ENCODE peak calls at places on chromosomes 16 and 17, in seven cellular contexts. One of them, this sample, is unnamed.

GRCh38 chr17:80959330-80960036 is 32.2 kb upstream of the CHMP6 start:
- ATAC-seq in heart left ventricle: peak; percentile 96
- ATAC-seq in effector memory CD8-positive, alpha-beta T cell: no peak
- ATAC-seq in Panc1: peak; percentile 46
- ATAC-seq in activated naive CD8-positive, alpha-beta T cell treated with anti-CD3 and anti-CD28 coated beads, Interleukin-2, amount 50 U/mL, for 24 hours: no peak
- ATAC-seq in activated CD4-positive, CD25-positive, alpha-beta regulatory T cell treated with anti-CD3 and anti-CD28 coated beads, Interleukin-2, amount 50 U/mL, for 24 hours: no peak
- ATAC-seq in mucosa of descending colon: peak; percentile 68
- ATAC-seq in this sample: peak; percentile 91

GRCh38 chr17:17884281-17885028 is 47.7 kb upstream of the SREBF1 start:
- ATAC-seq in heart left ventricle: no peak
- ATAC-seq in activated naive CD8-positive, alpha-beta T cell treated with anti-CD3 and anti-CD28 coated beads, Interleukin-2, amount 50 U/mL, for 24 hours: no peak
- ATAC-seq in activated CD4-positive, CD25-positive, alpha-beta regulatory T cell treated with anti-CD3 and anti-CD28 coated beads, Interleukin-2, amount 50 U/mL, for 24 hours: no peak
- ATAC-seq in mucosa of descending colon: no peak
- ATAC-seq in Panc1: no peak
- ATAC-seq in effector memory CD8-positive, alpha-beta T cell: no peak
- ATAC-seq in this sample: no peak

GRCh38 chr16:75044800-75045361 is 46.1 kb downstream of the ZNRF1 start:
- ATAC-seq in heart left ventricle: peak; percentile 83
- ATAC-seq in activated CD4-positive, CD25-positive, alpha-beta regulatory T cell treated with anti-CD3 and anti-CD28 coated beads, Interleukin-2, amount 50 U/mL, for 24 hours: no peak
- ATAC-seq in effector memory CD8-positive, alpha-beta T cell: no peak
- ATAC-seq in activated naive CD8-positive, alpha-beta T cell treated with anti-CD3 and anti-CD28 coated beads, Interleukin-2, amount 50 U/mL, for 24 hours: no peak
- ATAC-seq in Panc1: peak; percentile 71
- ATAC-seq in mucosa of descending colon: peak; percentile 22
- ATAC-seq in this sample: no peak

GRCh38 chr17:43766413-43767052 is 7.9 kb upstream of the SOST start:
- ATAC-seq in effector memory CD8-positive, alpha-beta T cell: no peak
- ATAC-seq in Panc1: peak; percentile 66
- ATAC-seq in activated naive CD8-positive, alpha-beta T cell treated with anti-CD3 and anti-CD28 coated beads, Interleukin-2, amount 50 U/mL, for 24 hours: no peak
- ATAC-seq in mucosa of descending colon: no peak
- ATAC-seq in heart left ventricle: no peak
- ATAC-seq in activated CD4-positive, CD25-positive, alpha-beta regulatory T cell treated with anti-CD3 and anti-CD28 coated beads, Interleukin-2, amount 50 U/mL, for 24 hours: no peak
- ATAC-seq in this sample: peak; percentile 64

GRCh38 chr17:19928299-19928698 is 49.3 kb downstream of the AKAP10 start:
- ATAC-seq in activated naive CD8-positive, alpha-beta T cell treated with anti-CD3 and anti-CD28 coated beads, Interleukin-2, amount 50 U/mL, for 24 hours: no peak
- ATAC-seq in Panc1: no peak
- ATAC-seq in heart left ventricle: no peak
- ATAC-seq in effector memory CD8-positive, alpha-beta T cell: no peak
- ATAC-seq in mucosa of descending colon: no peak
- ATAC-seq in activated CD4-positive, CD25-positive, alpha-beta regulatory T cell treated with anti-CD3 and anti-CD28 coated beads, Interleukin-2, amount 50 U/mL, for 24 hours: no peak
- ATAC-seq in this sample: no peak

GRCh38 chr17:2902546-2902945 is 106.3 kb downstream of the RAP1GAP2 start:
- ATAC-seq in Panc1: no peak
- ATAC-seq in mucosa of descending colon: no peak
- ATAC-seq in activated naive CD8-positive, alpha-beta T cell treated with anti-CD3 and anti-CD28 coated beads, Interleukin-2, amount 50 U/mL, for 24 hours: no peak
- ATAC-seq in effector memory CD8-positive, alpha-beta T cell: no peak
- ATAC-seq in activated CD4-positive, CD25-positive, alpha-beta regulatory T cell treated with anti-CD3 and anti-CD28 coated beads, Interleukin-2, amount 50 U/mL, for 24 hours: no peak
- ATAC-seq in heart left ventricle: no peak
- ATAC-seq in this sample: no peak

GRCh38 chr16:275786-276232 is at the start of gene RGS11:
- ATAC-seq in activated naive CD8-positive, alpha-beta T cell treated with anti-CD3 and anti-CD28 coated beads, Interleukin-2, amount 50 U/mL, for 24 hours: no peak
- ATAC-seq in mucosa of descending colon: peak; percentile 39
- ATAC-seq in activated CD4-positive, CD25-positive, alpha-beta regulatory T cell treated with anti-CD3 and anti-CD28 coated beads, Interleukin-2, amount 50 U/mL, for 24 hours: no peak
- ATAC-seq in heart left ventricle: no peak
- ATAC-seq in effector memory CD8-positive, alpha-beta T cell: no peak
- ATAC-seq in Panc1: peak; percentile 42
- ATAC-seq in this sample: peak; percentile 43

GRCh38 chr17:72671034-72671433 is 421.5 kb downstream of the SLC39A11 start:
- ATAC-seq in activated CD4-positive, CD25-positive, alpha-beta regulatory T cell treated with anti-CD3 and anti-CD28 coated beads, Interleukin-2, amount 50 U/mL, for 24 hours: no peak
- ATAC-seq in activated naive CD8-positive, alpha-beta T cell treated with anti-CD3 and anti-CD28 coated beads, Interleukin-2, amount 50 U/mL, for 24 hours: no peak
- ATAC-seq in heart left ventricle: no peak
- ATAC-seq in mucosa of descending colon: no peak
- ATAC-seq in Panc1: no peak
- ATAC-seq in effector memory CD8-positive, alpha-beta T cell: no peak
- ATAC-seq in this sample: no peak

This sample was measured in SK-N-SH treated with all-trans-retinoic acid at 6 μM for 48 hours.